ENCODE peak calls at places on chromosomes 13 and 19, in eight cellular contexts. T is effector memory CD4-positive, alpha-beta T cell; W is mammary epithelial cell; M is heart right ventricle; A is lower lobe of right lung; Q is neuronal stem cell; S is mesenchymal stem cell; L is mucosa of descending colon. N is an unnamed sample.

GRCh38 chr19:9848060-9848459 is 12.9 kb downstream of the PIN1 start:
- DNase-seq in T (no peak), W (no peak), M (no peak), A (no peak), Q (no peak), S (no peak), L (no peak), N (no peak)

GRCh38 chr13:76425930-76426329 is 460.3 kb downstream of the KCTD12 start:
- DNase-seq in T (no peak), W (no peak), M (peak; percentile 5), A (no peak), Q (no peak), S (peak; percentile 76), L (no peak), N (no peak)

GRCh38 chr19:33437351-33438015 is 64.0 kb downstream of the CEBPG start:
- DNase-seq in T (no peak), W (no peak), M (no peak), A (peak; percentile 12), Q (no peak), S (no peak), L (peak; percentile 3), N (peak; percentile 11)

GRCh38 chr13:59269476-59269875 is 894.3 kb downstream of the DIAPH3 start:
- DNase-seq in T (no peak), W (peak; percentile 0), M (no peak), A (no peak), Q (no peak), S (peak; percentile 93), L (no peak), N (no peak)

GRCh38 chr19:32638625-32639024 is 36.4 kb downstream of the ANKRD27 start:
- DNase-seq in T (no peak), W (no peak), M (no peak), A (no peak), Q (no peak), S (no peak), L (no peak), N (no peak)

GRCh38 chr19:8576273-8576993 is 809 bp downstream of the MYO1F start:
- DNase-seq in T (no peak), W (no peak), M (no peak), A (no peak), Q (no peak), S (no peak), L (no peak), N (no peak)

GRCh38 chr19:47226426-47227346 is 4.3 kb downstream of the BBC3 start:
- DNase-seq in T (no peak), W (peak; percentile 50), M (peak; percentile 90), A (peak; percentile 93), Q (no peak), S (peak; percentile 90), L (peak; percentile 87), N (peak; percentile 90)

GRCh38 chr13:99634672-99635071 is 133.4 kb downstream of the TM9SF2 start:
- DNase-seq in T (no peak), W (no peak), M (no peak), A (no peak), Q (no peak), S (no peak), L (no peak), N (no peak)

GRCh38 chr19:31510635-31511034 is 161.4 kb upstream of the TSHZ3 start:
- DNase-seq in T (no peak), W (no peak), M (no peak), A (no peak), Q (no peak), S (no peak), L (no peak), N (no peak)

GRCh38 chr19:40530091-40530901 is 46.4 kb upstream of the SHKBP1 start:
- DNase-seq in T (no peak), W (no peak), M (no peak), A (no peak), Q (peak; percentile 72), S (no peak), L (no peak), N (no peak)

GRCh38 chr13:93375491-93375890 is 148.9 kb downstream of the GPC6 start:
- DNase-seq in T (no peak), W (no peak), M (no peak), A (no peak), Q (no peak), S (no peak), L (no peak), N (no peak)

GRCh38 chr13:98801626-98802418 is 49.4 kb upstream of the SLC15A1 start:
- DNase-seq in T (no peak), W (no peak), M (no peak), A (no peak), Q (no peak), S (no peak), L (no peak), N (no peak)

GRCh38 chr13:51801631-51802099 is 2.3 kb downstream of the DHRS12 start:
- DNase-seq in T (no peak), W (peak; percentile 19), M (peak; percentile 80), A (peak; percentile 90), Q (peak; percentile 64), S (no peak), L (peak; percentile 84), N (peak; percentile 85)

GRCh38 chr13:79861731-79862130 is 380.8 kb downstream of the NDFIP2 start:
- DNase-seq in T (no peak), W (no peak), M (no peak), A (no peak), Q (no peak), S (no peak), L (peak; percentile 26), N (no peak)

GRCh38 chr19:43316591-43317319 is 36.7 kb upstream of the CD177 start:
- DNase-seq in T (no peak), W (no peak), M (no peak), A (no peak), Q (no peak), S (no peak), L (no peak), N (no peak)

GRCh38 chr13:109276261-109276660 is 510.1 kb downstream of the IRS2 start:
- DNase-seq in T (no peak), W (no peak), M (no peak), A (no peak), Q (no peak), S (no peak), L (no peak), N (no peak)

GRCh38 chr19:13492128-13492527 is 14.2 kb downstream of the CACNA1A start:
- DNase-seq in T (no peak), W (peak; percentile 35), M (no peak), A (no peak), Q (no peak), S (no peak), L (no peak), N (no peak)

DNA sequence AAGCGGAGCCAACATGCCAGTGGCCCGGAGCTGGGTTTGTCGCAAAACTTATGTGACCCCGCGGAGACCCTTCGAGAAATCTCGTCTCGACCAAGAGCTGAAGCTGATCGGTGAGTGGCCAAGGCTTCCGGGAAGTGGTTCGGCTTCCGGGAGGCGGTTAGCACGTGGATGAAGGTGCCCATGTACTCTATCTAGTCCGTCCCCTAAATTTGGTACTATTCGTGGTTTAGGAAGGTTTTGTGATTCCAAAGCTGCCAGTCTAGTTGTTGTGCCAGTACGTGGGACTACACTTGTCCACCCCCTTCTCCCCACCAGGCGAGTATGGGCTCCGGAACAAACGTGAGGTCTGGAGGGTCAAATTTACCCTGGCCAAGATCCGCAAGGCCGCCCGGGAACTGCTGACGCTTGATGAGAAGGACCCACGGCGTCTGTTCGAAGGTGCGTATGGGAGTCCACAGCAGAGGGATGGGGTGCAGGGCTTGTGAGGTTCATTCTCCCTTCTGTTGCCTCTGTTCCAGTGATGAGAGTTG is 579 bp downstream of the RPS9 start:
- DNase-seq in T (no peak), W (no peak), M (no peak), A (no peak), Q (no peak), S (no peak), L (no peak), N (no peak)
- H3K36me3 ChIP-seq in T (peaks cover 41% of the 10 kb centered on the region), W (peaks cover 36% of the 10 kb centered on the region), M (no peaks in the 10 kb centered on the region), A (peaks cover 50% of the 10 kb centered on the region), Q (peaks cover 69% of the 10 kb centered on the region), S (peaks cover 32% of the 10 kb centered on the region), L (no peaks in the 10 kb centered on the region), N (no peaks in the 10 kb centered on the region)

DNA sequence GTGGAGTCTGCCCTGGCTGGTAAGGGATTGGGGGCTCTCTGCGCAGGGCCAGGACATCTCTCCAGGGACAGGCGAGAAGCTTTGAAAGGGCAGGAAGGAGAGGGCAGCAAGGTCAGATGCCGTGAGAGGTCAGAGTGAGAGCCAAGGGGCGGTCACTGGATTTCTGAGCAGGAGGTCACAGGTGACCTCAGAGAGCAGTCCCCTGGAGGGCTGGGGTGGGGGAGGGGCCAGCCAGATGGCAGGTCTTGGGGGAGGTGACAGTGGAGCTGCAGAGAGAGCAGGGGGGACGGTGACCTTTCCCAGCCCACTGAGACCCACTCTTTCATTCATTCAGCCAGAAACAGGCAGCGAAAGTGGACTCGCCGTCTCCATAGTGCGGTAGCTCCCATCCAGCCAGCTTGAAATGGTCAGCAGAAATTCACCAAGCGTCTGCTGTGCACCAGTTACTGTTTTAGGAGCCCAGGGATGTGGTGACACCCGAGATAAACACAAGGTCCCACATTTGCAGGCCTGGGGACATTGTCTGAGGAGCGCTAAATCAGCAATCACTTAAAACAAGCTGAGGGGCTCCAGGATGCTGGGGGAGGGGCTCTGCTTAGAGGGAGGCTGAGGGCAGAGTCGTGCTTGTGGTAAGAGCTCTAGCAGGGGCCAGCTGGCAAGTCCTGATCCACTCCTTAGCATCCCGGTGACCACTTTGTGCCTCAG is 10.2 kb downstream of the CARM1 start:
- DNase-seq in T (no peak), W (no peak), M (no peak), A (no peak), Q (peak; percentile 83), S (no peak), L (no peak), N (no peak)
- H3K36me3 ChIP-seq in T (no peaks in the 10 kb centered on the region), W (no peaks in the 10 kb centered on the region), M (no peaks in the 10 kb centered on the region), A (no peaks in the 10 kb centered on the region), Q (peaks cover 9% of the 10 kb centered on the region), S (peaks cover 11% of the 10 kb centered on the region), L (no peaks in the 10 kb centered on the region), N (no peaks in the 10 kb centered on the region)

GRCh38 chr19:10988380-10988779 is 27.6 kb downstream of the SMARCA4 start:
- DNase-seq in T (no peak), W (no peak), M (no peak), A (no peak), Q (no peak), S (no peak), L (no peak), N (no peak)

GRCh38 chr19:10991521-10992081 is 30.8 kb downstream of the SMARCA4 start:
- DNase-seq in T (no peak), W (no peak), M (no peak), A (no peak), Q (no peak), S (no peak), L (no peak), N (no peak)

GRCh38 chr19:10988921-10989320 is 28.1 kb downstream of the SMARCA4 start:
- DNase-seq in T (no peak), W (no peak), M (no peak), A (no peak), Q (no peak), S (no peak), L (no peak), N (no peak)

GRCh38 chr19:10987621-10988297 is 26.9 kb downstream of the SMARCA4 start:
- DNase-seq in T (no peak), W (no peak), M (no peak), A (no peak), Q (no peak), S (no peak), L (no peak), N (no peak)

GRCh38 chr19:10991076-10991475 is 30.2 kb downstream of the SMARCA4 start:
- DNase-seq in T (no peak), W (no peak), M (no peak), A (no peak), Q (no peak), S (no peak), L (no peak), N (no peak)
- H3K36me3 ChIP-seq in T (peaks cover 67% of the 10 kb centered on the region), W (peaks cover 19% of the 10 kb centered on the region), M (peaks cover 7% of the 10 kb centered on the region), A (peaks cover 98% of the 10 kb centered on the region), Q (peaks cover 96% of the 10 kb centered on the region), S (peaks cover 79% of the 10 kb centered on the region), L (peaks cover 8% of the 10 kb centered on the region), N (peaks cover 6% of the 10 kb centered on the region)

GRCh38 chr13:91601807-91602206 is 203.4 kb downstream of the GPC5 start:
- DNase-seq in T (no peak), W (no peak), M (no peak), A (no peak), Q (no peak), S (no peak), L (no peak), N (no peak)
- H3K36me3 ChIP-seq in T (no peaks in the 10 kb centered on the region), W (no peaks in the 10 kb centered on the region), M (no peaks in the 10 kb centered on the region), A (no peaks in the 10 kb centered on the region), Q (no peaks in the 10 kb centered on the region), S (no peaks in the 10 kb centered on the region), L (no peaks in the 10 kb centered on the region), N (no peaks in the 10 kb centered on the region)

N was measured in aorta.